ENCODE peak calls at places on chromosomes 2 and 18, in eight cellular contexts. Z is RWPE1; F is MM.1S; W is GM23338; U is HL-60; S is epithelial cell of proximal tubule; N is activated CD8-positive, alpha-beta T cell treated with anti-CD3 and anti-CD28 coated beads for 36 hours; G is CD8-positive, alpha-beta T cell. X is an unnamed sample.

GRCh38 chr18:23580677-23581367 is 5.5 kb downstream of the NPC1 start:
- DNase-seq in Z (no peak), F (no peak), W (no peak), U (no peak), S (no peak), N (no peak), G (no peak), X (no peak)

GRCh38 chr2:73839653-73840411 is 11.1 kb downstream of the STAMBP start:
- DNase-seq in Z (no peak), F (no peak), W (no peak), U (no peak), S (no peak), N (no peak), G (no peak), X (no peak)

GRCh38 chr2:30072250-30072842 is 74.5 kb upstream of the YPEL5 start:
- DNase-seq in Z (peak), F (peak), W (peak), U (peak), S (peak), N (peak), G (peak), X (peak)

GRCh38 chr18:79241755-79242154 is 154.0 kb upstream of the NFATC1 start:
- DNase-seq in Z (no peak), F (no peak), W (no peak), U (no peak), S (no peak), N (no peak), G (no peak), X (no peak)

GRCh38 chr2:15816226-15816625 is 124.1 kb upstream of the MYCN start:
- DNase-seq in Z (no peak), F (no peak), W (no peak), U (no peak), S (no peak), N (no peak), G (no peak), X (no peak)

GRCh38 chr2:4732560-4732959 is 959.6 kb upstream of the SOX11 start:
- DNase-seq in Z (no peak), F (no peak), W (no peak), U (no peak), S (no peak), N (no peak), G (no peak), X (no peak)

GRCh38 chr2:188306271-188306670 is 14.6 kb downstream of the GULP1 start:
- DNase-seq in Z (no peak), F (no peak), W (no peak), U (no peak), S (no peak), N (no peak), G (no peak), X (no peak)

GRCh38 chr2:15730545-15731212 is 139.0 kb downstream of the DDX1 start:
- DNase-seq in Z (peak), F (peak), W (no peak), U (peak), S (peak), N (no peak), G (no peak), X (peak)

GRCh38 chr2:227411990-227412350 is 24.2 kb upstream of the SCYGR1 start:
- DNase-seq in Z (no peak), F (no peak), W (no peak), U (no peak), S (no peak), N (no peak), G (no peak), X (peak)

GRCh38 chr18:9612215-9612830 is 2.0 kb downstream of the PPP4R1 start:
- DNase-seq in Z (peak), F (peak), W (peak), U (peak), S (no peak), N (peak), G (peak), X (peak)

GRCh38 chr2:33275689-33276444 is 200.6 kb upstream of the RASGRP3 start:
- DNase-seq in Z (peak), F (no peak), W (no peak), U (no peak), S (no peak), N (peak), G (peak), X (peak)

GRCh38 chr18:46160050-46160798 is 56.0 kb downstream of the HAUS1 start:
- DNase-seq in Z (no peak), F (peak), W (no peak), U (no peak), S (no peak), N (no peak), G (no peak), X (no peak)

GRCh38 chr2:33069894-33070651 is 123.3 kb downstream of the LTBP1 start:
- DNase-seq in Z (peak), F (no peak), W (no peak), U (no peak), S (peak), N (peak), G (no peak), X (peak)

GRCh38 chr18:3869848-3870247 is 419.9 kb downstream of the TGIF1 start:
- DNase-seq in Z (peak), F (no peak), W (peak), U (peak), S (no peak), N (no peak), G (no peak), X (peak)

GRCh38 chr18:6752200-6752873 is 22.8 kb downstream of the ARHGAP28 start:
- DNase-seq in Z (no peak), F (no peak), W (peak), U (no peak), S (no peak), N (no peak), G (no peak), X (no peak)

GRCh38 chr2:28093768-28094167 is 203.2 kb downstream of the BABAM2 start:
- DNase-seq in Z (no peak), F (no peak), W (no peak), U (no peak), S (no peak), N (no peak), G (no peak), X (no peak)
- TF ChIP-seq CTCF in Z (no peak), F (no peak), W (no peak), U (no peak), S (no peak), N (no peak), G (no peak), X (no peak)

DNA sequence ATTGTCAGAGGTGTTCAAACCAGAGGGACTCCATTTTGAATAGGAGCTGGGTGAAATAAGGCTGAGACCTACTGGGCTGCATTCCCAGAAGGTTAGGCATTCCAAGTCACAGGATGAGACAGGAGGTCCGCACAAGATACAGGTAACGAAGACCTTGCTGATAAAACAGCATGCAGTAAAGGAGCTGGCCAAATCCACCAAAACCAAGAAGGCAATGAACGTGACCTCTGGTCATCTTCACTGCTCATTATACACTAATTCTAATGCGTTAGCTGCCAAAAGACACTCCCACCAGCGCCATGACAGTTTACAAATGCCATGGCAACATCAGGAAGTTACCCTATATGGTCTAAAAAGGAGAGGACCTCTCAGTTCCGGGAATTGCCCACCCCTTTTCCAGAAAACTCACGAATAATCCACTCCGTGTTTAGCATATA is 10.6 kb downstream of the SH3YL1 start:
- DNase-seq in Z (no peak), F (no peak), W (no peak), U (no peak), S (no peak), N (no peak), G (no peak), X (no peak)
- TF ChIP-seq CTCF in Z (no peak), F (no peak), W (no peak), U (no peak), S (no peak), N (no peak), G (no peak), X (no peak)

GRCh38 chr2:58339548-58340243 is 98.6 kb upstream of the FANCL start:
- DNase-seq in Z (no peak), F (no peak), W (no peak), U (no peak), S (no peak), N (no peak), G (no peak), X (no peak)

GRCh38 chr2:58336416-58336815 is 95.3 kb upstream of the FANCL start:
- DNase-seq in Z (no peak), F (no peak), W (peak), U (no peak), S (no peak), N (no peak), G (no peak), X (no peak)

DNA sequence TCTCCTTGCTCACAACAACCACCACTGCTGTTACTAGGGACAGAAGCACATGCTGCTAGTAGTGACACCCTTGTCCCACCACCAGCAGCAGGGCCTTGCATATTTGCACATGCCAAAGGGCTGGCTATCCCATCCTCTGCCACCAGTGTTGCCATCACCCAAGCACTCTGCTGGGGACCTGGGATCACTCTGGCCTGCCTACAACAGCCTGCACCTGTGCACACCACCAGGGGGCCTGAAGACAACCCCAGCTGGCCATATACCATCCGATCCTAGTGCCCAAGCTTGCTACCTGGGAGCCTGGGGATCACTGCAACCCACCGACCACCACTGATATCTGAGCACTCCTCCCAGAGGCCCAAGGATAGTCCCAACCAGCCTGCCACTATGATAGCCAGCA is 99.9 kb upstream of the FANCL start:
- DNase-seq in Z (no peak), F (no peak), W (peak), U (no peak), S (no peak), N (no peak), G (no peak), X (no peak)
- TF ChIP-seq CTCF in Z (no peak), F (no peak), W (peak), U (no peak), S (no peak), N (no peak), G (no peak), X (no peak)

DNA sequence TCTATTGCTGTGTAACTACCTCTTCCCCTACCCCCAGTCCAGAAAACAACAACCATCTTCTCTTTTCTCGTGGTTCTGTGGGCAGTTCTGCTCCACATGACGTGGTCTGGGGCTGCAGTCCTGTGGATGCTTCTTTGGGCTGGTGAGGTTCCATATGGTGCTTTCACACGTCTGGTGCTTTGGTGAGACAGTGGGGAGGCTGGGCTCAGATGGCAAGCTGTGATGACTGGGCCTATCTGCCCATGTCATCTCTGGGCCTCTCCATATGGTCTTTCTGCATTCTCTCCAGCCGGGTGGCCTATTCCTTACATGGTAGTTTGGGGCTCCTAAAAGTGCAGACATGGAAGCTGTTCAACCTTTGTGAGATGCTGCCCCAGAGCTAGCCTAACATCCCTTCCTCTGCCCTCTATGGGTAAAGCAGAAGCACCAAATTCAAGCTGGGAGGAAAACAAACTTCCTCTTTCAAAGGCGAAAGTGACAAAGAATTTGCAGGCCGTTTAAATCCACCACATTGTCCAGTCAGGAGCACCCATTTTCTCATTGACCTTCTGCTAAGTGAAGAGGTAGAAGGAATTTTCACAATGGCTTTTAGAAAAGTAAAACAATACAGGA is 68.3 kb upstream of the IL1R1 start:
- DNase-seq in Z (no peak), F (no peak), W (no peak), U (peak), S (no peak), N (no peak), G (no peak), X (no peak)
- TF ChIP-seq CTCF in Z (no peak), F (no peak), W (no peak), U (peak), S (no peak), N (no peak), G (no peak), X (no peak)

DNA sequence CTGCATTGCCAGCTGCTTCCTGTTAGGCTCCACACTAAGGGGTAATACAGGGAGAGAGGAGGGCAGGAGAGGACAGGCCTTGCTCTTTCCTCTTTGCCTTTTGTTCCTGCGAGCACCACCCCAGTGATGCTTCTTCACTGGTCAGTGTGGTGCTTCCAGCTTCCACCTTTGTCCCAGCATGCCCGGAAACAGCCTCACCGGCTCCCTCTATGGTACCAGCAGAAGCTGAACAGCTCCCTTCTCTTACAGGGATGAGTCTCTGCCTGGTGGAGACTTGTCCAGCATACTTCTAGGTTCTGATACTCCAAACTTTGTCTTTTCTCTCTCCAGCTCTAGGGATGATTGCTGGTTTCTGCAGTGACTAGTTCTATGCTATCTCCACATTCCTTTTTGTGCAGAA is 413.3 kb downstream of the TSN start:
- DNase-seq in Z (no peak), F (no peak), W (peak), U (no peak), S (no peak), N (no peak), G (no peak), X (peak)
- TF ChIP-seq CTCF in Z (no peak), F (no peak), W (peak), U (no peak), S (peak), N (no peak), G (no peak), X (no peak)

DNA sequence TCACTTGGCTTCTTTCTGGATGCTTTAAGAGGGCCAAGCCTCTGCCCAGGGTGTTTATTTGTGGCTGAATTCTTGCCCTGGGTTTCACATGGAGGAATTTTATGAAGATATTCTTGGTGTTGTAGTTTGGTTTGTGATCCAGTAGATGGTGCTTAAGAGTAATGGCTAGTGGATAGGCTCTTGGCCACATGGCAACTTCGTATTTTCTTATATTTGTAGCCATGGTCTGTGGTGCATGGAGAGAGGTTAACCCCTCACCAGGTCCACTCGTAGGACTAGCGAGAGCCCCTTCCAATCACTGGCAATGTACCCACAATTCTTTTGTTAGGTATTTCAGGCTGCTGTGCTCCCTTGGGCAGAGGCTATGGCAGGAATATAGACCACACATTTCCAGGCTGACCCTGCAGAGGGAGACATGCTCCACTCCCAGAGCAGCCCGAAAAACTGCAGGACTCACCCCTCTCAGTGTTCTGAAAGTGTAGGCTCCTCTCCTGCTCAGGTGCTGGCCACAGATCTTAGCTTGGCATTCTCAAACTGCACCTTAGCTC is 582.1 kb upstream of the SETBP1 start:
- DNase-seq in Z (no peak), F (peak), W (peak), U (no peak), S (no peak), N (no peak), G (no peak), X (peak)
- TF ChIP-seq CTCF in Z (no peak), F (peak), W (peak), U (no peak), S (peak), N (no peak), G (no peak), X (peak)

DNA sequence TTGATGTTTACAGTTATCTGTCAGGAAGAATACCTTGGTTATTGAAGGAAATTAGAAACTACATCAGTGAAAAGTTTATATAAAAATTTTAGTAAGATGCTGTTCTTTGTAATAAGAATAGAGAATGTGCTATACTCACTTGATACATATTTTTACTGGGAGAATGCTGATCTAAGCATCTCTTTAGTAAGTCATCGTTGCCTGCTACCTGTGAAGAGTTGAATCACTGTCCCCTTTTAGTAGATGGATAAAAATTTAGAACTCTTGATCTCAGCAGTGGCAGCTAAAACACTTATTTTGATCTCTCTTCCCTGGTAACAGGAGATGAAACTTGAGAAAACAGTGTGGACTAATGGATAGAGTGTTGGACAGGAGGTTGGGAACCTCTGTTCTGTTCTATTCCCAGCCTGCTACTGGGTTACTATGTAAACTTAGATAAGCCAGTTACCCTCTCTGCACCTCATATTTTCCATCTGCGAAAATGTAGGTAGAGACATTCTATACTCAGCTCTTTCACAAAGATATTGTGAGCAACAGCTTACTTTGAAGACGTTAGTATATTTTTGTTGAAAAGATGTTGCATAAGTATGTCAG is 100.3 kb downstream of the FEZ2 start:
- DNase-seq in Z (no peak), F (no peak), W (no peak), U (no peak), S (no peak), N (no peak), G (no peak), X (no peak)
- TF ChIP-seq CTCF in Z (no peak), F (no peak), W (no peak), U (no peak), S (no peak), N (no peak), G (no peak), X (no peak)

GRCh38 chr2:233142355-233142897 is 82.3 kb downstream of the INPP5D start:
- DNase-seq in Z (no peak), F (peak), W (no peak), U (peak), S (no peak), N (peak), G (peak), X (no peak)
- TF ChIP-seq CTCF in Z (no peak), F (no peak), W (peak), U (no peak), S (no peak), N (no peak), G (no peak), X (no peak)